ENCODE peak calls at places on chromosomes 5 and 9, in four cellular contexts. G, E, D and K are unnamed samples. For H3K36me3, the result is how much of the 10 kb centered on the place peaks cover.

GRCh38 chr5:9789818-9790217 is 159.7 kb upstream of the TAS2R1 start:
- DNase-seq in D (no peak), E (no peak), G (no peak), K (no peak)

GRCh38 chr9:133761641-133762248 is 23.6 kb upstream of the SARDH start:
- DNase-seq in E (peak), G (peak), D (no peak), K (no peak)

GRCh38 chr5:77518304-77518703 is 26.2 kb upstream of the WDR41 start:
- DNase-seq in E (no peak), D (no peak), G (no peak), K (no peak)

GRCh38 chr9:8401961-8402701 is 602.6 kb upstream of the DMAC1 start:
- DNase-seq in E (no peak), D (no peak), G (no peak), K (no peak)

GRCh38 chr5:51159164-51159563 is 224.1 kb upstream of the ISL1 start:
- DNase-seq in G (no peak), E (no peak), D (no peak), K (no peak)

GRCh38 chr9:116928884-116929283 is 241.8 kb downstream of the TRIM32 start:
- DNase-seq in D (no peak), E (no peak), G (no peak), K (no peak)

GRCh38 chr9:101738566-101739183 is at the start of gene GRIN3A:
- DNase-seq in E (peak), G (peak), D (no peak), K (peak)

GRCh38 chr9:101977614-101978210 is 239.3 kb upstream of the GRIN3A start:
- DNase-seq in D (no peak), E (no peak), G (no peak), K (no peak)

GRCh38 chr5:74916831-74917710 is 50.9 kb upstream of the FAM169A start:
- DNase-seq in G (no peak), D (peak), E (peak), K (no peak)

GRCh38 chr9:98778711-98779530 is 17.4 kb downstream of the ANKS6 start:
- DNase-seq in D (peak), E (peak), G (no peak), K (no peak)

GRCh38 chr5:109725135-109725534 is 35.4 kb downstream of the MAN2A1 start:
- DNase-seq in D (no peak), G (no peak), E (no peak), K (no peak)

GRCh38 chr9:132509921-132510874 is 72.2 kb upstream of the BARHL1 start:
- DNase-seq in D (no peak), E (no peak), G (no peak), K (no peak)

GRCh38 chr9:5425006-5425628 is 12.6 kb downstream of the PLGRKT start:
- DNase-seq in E (no peak), D (no peak), G (no peak), K (no peak)

GRCh38 chr5:43233946-43234345 is 41.9 kb downstream of the NIM1K start:
- DNase-seq in D (no peak), E (no peak), G (no peak), K (no peak)

GRCh38 chr9:100714372-100715099 is 136.7 kb downstream of the CAVIN4 start:
- DNase-seq in E (peak), D (peak), G (peak), K (peak)

GRCh38 chr5:157473383-157474370 is 13.7 kb downstream of the NIPAL4 start:
- DNase-seq in G (no peak), D (no peak), E (no peak), K (no peak)

GRCh38 chr5:111530298-111530740 is 18.0 kb upstream of the STARD4 start:
- DNase-seq in D (peak), E (no peak), G (peak), K (peak)

GRCh38 chr5:172114875-172115422 is 73.1 kb downstream of the STK10 start:
- DNase-seq in E (no peak), D (peak), G (no peak), K (peak)

GRCh38 chr9:129647635-129648034 is 5.7 kb upstream of the ASB6 start:
- DNase-seq in G (no peak), E (no peak), D (no peak), K (no peak)

GRCh38 chr9:114900937-114901802 is 29.2 kb downstream of the TNFSF8 start:
- DNase-seq in E (no peak), D (no peak), G (no peak), K (no peak)

GRCh38 chr9:124312290-124313265 is 54.8 kb downstream of the NEK6 start:
- DNase-seq in G (no peak), E (no peak), D (no peak), K (no peak)
- TF ChIP-seq CTCF in G (no peak), E (peak), D (no peak), K (no peak)

GRCh38 chr5:89871906-89872305 is 537.6 kb downstream of the CETN3 start:
- DNase-seq in G (no peak), E (no peak), D (no peak), K (no peak)
- H3K4me3 ChIP-seq in G (no peak), E (no peak), D (no peak), K (no peak)

GRCh38 chr5:139369181-139369580 is 13.9 kb downstream of the SLC23A1 start:
- DNase-seq in D (no peak), E (no peak), G (no peak), K (no peak)
- H3K36me3 ChIP-seq in D (under half), E (half or more), G (under half), K (under half)

GRCh38 chr5:153151558-153151957 is 338.9 kb upstream of the GRIA1 start:
- DNase-seq in E (no peak), G (no peak), D (no peak), K (no peak)

GRCh38 chr5:153148624-153148976 is 341.9 kb upstream of the GRIA1 start:
- DNase-seq in D (no peak), E (no peak), G (no peak), K (no peak)

GRCh38 chr5:153153086-153153485 is 337.4 kb upstream of the GRIA1 start:
- DNase-seq in E (no peak), G (no peak), D (no peak), K (no peak)

GRCh38 chr5:153147891-153148623 is 342.4 kb upstream of the GRIA1 start:
- DNase-seq in E (peak), D (no peak), G (peak), K (no peak)
- TF ChIP-seq CTCF in E (peak), D (peak), G (peak), K (no peak)

GRCh38 chr9:120902286-120902685 is 24.3 kb downstream of the TRAF1 start:
- DNase-seq in G (no peak), E (no peak), D (no peak), K (no peak)
- H3K4me3 ChIP-seq in G (no peak), E (no peak), D (no peak), K (no peak)

DNA sequence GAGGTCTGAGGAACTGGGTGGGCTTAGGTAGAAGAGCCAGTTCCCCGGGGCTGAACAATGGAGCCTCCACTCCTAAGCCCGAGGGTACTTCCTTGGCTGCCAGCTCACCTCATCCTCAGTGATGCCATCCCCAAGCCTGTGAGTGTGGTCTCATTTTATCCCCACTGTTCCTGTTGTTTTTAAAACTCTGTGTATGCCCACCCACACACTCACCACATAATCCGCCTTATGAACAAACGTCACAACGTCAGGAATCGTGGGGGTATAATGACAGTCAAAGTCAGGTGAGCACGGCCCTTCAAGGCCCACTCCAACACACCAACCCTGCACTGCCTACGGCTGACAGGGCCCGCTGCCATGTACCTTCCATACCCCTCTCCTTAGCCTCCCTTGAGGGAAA is 61.1 kb downstream of the PTCH1 start:
- DNase-seq in D (no peak), G (no peak), E (no peak), K (no peak)
- H3K36me3 ChIP-seq in D (under half), G (half or more), E (half or more), K (under half)

GRCh38 chr5:64768358-64769312 is at the start of the genes CWC27 and SREK1IP1:
- DNase-seq in D (peak), G (peak), E (peak), K (peak)
- TF ChIP-seq CTCF in D (no peak), G (peak), E (peak), K (no peak)